ENCODE peak calls at places on chromosome 18, in nine cellular contexts. One of them, this sample, is unnamed.

GRCh38 chr18:50218432-50219197 is 23.7 kb upstream of the MYO5B start:
- DNase-seq in activated CD8-positive, alpha-beta memory T cell treated with anti-CD3 and anti-CD28 coated beads, Interleukin-2, amount 50 U/mL, for 4 hours: peak
- DNase-seq in mesothelial cell of epicardium: no peak
- DNase-seq in H1: no peak
- DNase-seq in NCI-H69: peak
- DNase-seq in activated CD4-positive, alpha-beta T cell treated with anti-CD3 and anti-CD28 coated beads, Interleukin-2, amount 50 U/mL, for 48 hours: peak
- DNase-seq in HuH-7: no peak
- DNase-seq in germinal center: peak
- DNase-seq in stimulated activated CD4-positive, alpha-beta T cell treated with anti-CD3 and anti-CD28 coated beads, Interleukin-1b, Interleukin-23, amount 100 ng/mL, for 1 hour: peak
- DNase-seq in this sample: no peak

GRCh38 chr18:24514439-24514838 is 54.0 kb downstream of the HRH4 start:
- DNase-seq in H1: peak
- DNase-seq in activated CD4-positive, alpha-beta T cell treated with anti-CD3 and anti-CD28 coated beads, Interleukin-2, amount 50 U/mL, for 48 hours: no peak
- DNase-seq in mesothelial cell of epicardium: no peak
- DNase-seq in activated CD8-positive, alpha-beta memory T cell treated with anti-CD3 and anti-CD28 coated beads, Interleukin-2, amount 50 U/mL, for 4 hours: no peak
- DNase-seq in NCI-H69: peak
- DNase-seq in stimulated activated CD4-positive, alpha-beta T cell treated with anti-CD3 and anti-CD28 coated beads, Interleukin-1b, Interleukin-23, amount 100 ng/mL, for 1 hour: no peak
- DNase-seq in HuH-7: peak
- DNase-seq in germinal center: peak
- DNase-seq in this sample: no peak

GRCh38 chr18:74596959-74597661 is 560 bp upstream of the ZNF407 start:
- DNase-seq in mesothelial cell of epicardium: peak
- DNase-seq in activated CD4-positive, alpha-beta T cell treated with anti-CD3 and anti-CD28 coated beads, Interleukin-2, amount 50 U/mL, for 48 hours: peak
- DNase-seq in germinal center: peak
- DNase-seq in HuH-7: peak
- DNase-seq in activated CD8-positive, alpha-beta memory T cell treated with anti-CD3 and anti-CD28 coated beads, Interleukin-2, amount 50 U/mL, for 4 hours: peak
- DNase-seq in H1: no peak
- DNase-seq in stimulated activated CD4-positive, alpha-beta T cell treated with anti-CD3 and anti-CD28 coated beads, Interleukin-1b, Interleukin-23, amount 100 ng/mL, for 1 hour: peak
- DNase-seq in NCI-H69: peak
- DNase-seq in this sample: peak

GRCh38 chr18:61292280-61292679 is 41.0 kb upstream of the CDH20 start:
- DNase-seq in NCI-H69: no peak
- DNase-seq in mesothelial cell of epicardium: no peak
- DNase-seq in activated CD4-positive, alpha-beta T cell treated with anti-CD3 and anti-CD28 coated beads, Interleukin-2, amount 50 U/mL, for 48 hours: no peak
- DNase-seq in activated CD8-positive, alpha-beta memory T cell treated with anti-CD3 and anti-CD28 coated beads, Interleukin-2, amount 50 U/mL, for 4 hours: no peak
- DNase-seq in HuH-7: no peak
- DNase-seq in H1: no peak
- DNase-seq in stimulated activated CD4-positive, alpha-beta T cell treated with anti-CD3 and anti-CD28 coated beads, Interleukin-1b, Interleukin-23, amount 100 ng/mL, for 1 hour: no peak
- DNase-seq in germinal center: no peak
- DNase-seq in this sample: no peak

GRCh38 chr18:49845629-49846252 is 32.4 kb upstream of the ACAA2 start:
- DNase-seq in NCI-H69: peak
- DNase-seq in activated CD4-positive, alpha-beta T cell treated with anti-CD3 and anti-CD28 coated beads, Interleukin-2, amount 50 U/mL, for 48 hours: no peak
- DNase-seq in activated CD8-positive, alpha-beta memory T cell treated with anti-CD3 and anti-CD28 coated beads, Interleukin-2, amount 50 U/mL, for 4 hours: no peak
- DNase-seq in HuH-7: no peak
- DNase-seq in H1: no peak
- DNase-seq in stimulated activated CD4-positive, alpha-beta T cell treated with anti-CD3 and anti-CD28 coated beads, Interleukin-1b, Interleukin-23, amount 100 ng/mL, for 1 hour: no peak
- DNase-seq in mesothelial cell of epicardium: no peak
- DNase-seq in germinal center: no peak
- DNase-seq in this sample: peak

GRCh38 chr18:54775686-54776085 is 52.6 kb upstream of the RAB27B start:
- DNase-seq in activated CD4-positive, alpha-beta T cell treated with anti-CD3 and anti-CD28 coated beads, Interleukin-2, amount 50 U/mL, for 48 hours: no peak
- DNase-seq in activated CD8-positive, alpha-beta memory T cell treated with anti-CD3 and anti-CD28 coated beads, Interleukin-2, amount 50 U/mL, for 4 hours: no peak
- DNase-seq in HuH-7: no peak
- DNase-seq in mesothelial cell of epicardium: no peak
- DNase-seq in germinal center: no peak
- DNase-seq in stimulated activated CD4-positive, alpha-beta T cell treated with anti-CD3 and anti-CD28 coated beads, Interleukin-1b, Interleukin-23, amount 100 ng/mL, for 1 hour: no peak
- DNase-seq in H1: no peak
- DNase-seq in NCI-H69: no peak
- DNase-seq in this sample: no peak

GRCh38 chr18:39840406-39840805 is 2114.6 kb upstream of the PIK3C3 start:
- DNase-seq in NCI-H69: peak
- DNase-seq in H1: no peak
- DNase-seq in HuH-7: no peak
- DNase-seq in stimulated activated CD4-positive, alpha-beta T cell treated with anti-CD3 and anti-CD28 coated beads, Interleukin-1b, Interleukin-23, amount 100 ng/mL, for 1 hour: no peak
- DNase-seq in activated CD8-positive, alpha-beta memory T cell treated with anti-CD3 and anti-CD28 coated beads, Interleukin-2, amount 50 U/mL, for 4 hours: no peak
- DNase-seq in activated CD4-positive, alpha-beta T cell treated with anti-CD3 and anti-CD28 coated beads, Interleukin-2, amount 50 U/mL, for 48 hours: no peak
- DNase-seq in mesothelial cell of epicardium: no peak
- DNase-seq in germinal center: no peak
- DNase-seq in this sample: no peak

GRCh38 chr18:13513481-13513880 is 212.9 kb downstream of the FAM210A start:
- DNase-seq in germinal center: no peak
- DNase-seq in stimulated activated CD4-positive, alpha-beta T cell treated with anti-CD3 and anti-CD28 coated beads, Interleukin-1b, Interleukin-23, amount 100 ng/mL, for 1 hour: no peak
- DNase-seq in mesothelial cell of epicardium: no peak
- DNase-seq in activated CD8-positive, alpha-beta memory T cell treated with anti-CD3 and anti-CD28 coated beads, Interleukin-2, amount 50 U/mL, for 4 hours: no peak
- DNase-seq in H1: no peak
- DNase-seq in NCI-H69: no peak
- DNase-seq in activated CD4-positive, alpha-beta T cell treated with anti-CD3 and anti-CD28 coated beads, Interleukin-2, amount 50 U/mL, for 48 hours: no peak
- DNase-seq in HuH-7: no peak
- DNase-seq in this sample: no peak

GRCh38 chr18:78295271-78295670 is 684.3 kb upstream of the SALL3 start:
- DNase-seq in activated CD4-positive, alpha-beta T cell treated with anti-CD3 and anti-CD28 coated beads, Interleukin-2, amount 50 U/mL, for 48 hours: no peak
- DNase-seq in stimulated activated CD4-positive, alpha-beta T cell treated with anti-CD3 and anti-CD28 coated beads, Interleukin-1b, Interleukin-23, amount 100 ng/mL, for 1 hour: no peak
- DNase-seq in activated CD8-positive, alpha-beta memory T cell treated with anti-CD3 and anti-CD28 coated beads, Interleukin-2, amount 50 U/mL, for 4 hours: no peak
- DNase-seq in germinal center: no peak
- DNase-seq in H1: no peak
- DNase-seq in NCI-H69: no peak
- DNase-seq in mesothelial cell of epicardium: no peak
- DNase-seq in HuH-7: no peak
- DNase-seq in this sample: no peak

GRCh38 chr18:26335139-26335933 is 109.1 kb downstream of the TAF4B start:
- DNase-seq in NCI-H69: no peak
- DNase-seq in H1: no peak
- DNase-seq in HuH-7: no peak
- DNase-seq in germinal center: no peak
- DNase-seq in mesothelial cell of epicardium: no peak
- DNase-seq in activated CD8-positive, alpha-beta memory T cell treated with anti-CD3 and anti-CD28 coated beads, Interleukin-2, amount 50 U/mL, for 4 hours: no peak
- DNase-seq in stimulated activated CD4-positive, alpha-beta T cell treated with anti-CD3 and anti-CD28 coated beads, Interleukin-1b, Interleukin-23, amount 100 ng/mL, for 1 hour: no peak
- DNase-seq in activated CD4-positive, alpha-beta T cell treated with anti-CD3 and anti-CD28 coated beads, Interleukin-2, amount 50 U/mL, for 48 hours: no peak
- DNase-seq in this sample: no peak

GRCh38 chr18:2979027-2979570 is 33.8 kb downstream of the LPIN2 start:
- DNase-seq in stimulated activated CD4-positive, alpha-beta T cell treated with anti-CD3 and anti-CD28 coated beads, Interleukin-1b, Interleukin-23, amount 100 ng/mL, for 1 hour: no peak
- DNase-seq in germinal center: no peak
- DNase-seq in NCI-H69: no peak
- DNase-seq in activated CD8-positive, alpha-beta memory T cell treated with anti-CD3 and anti-CD28 coated beads, Interleukin-2, amount 50 U/mL, for 4 hours: no peak
- DNase-seq in H1: no peak
- DNase-seq in activated CD4-positive, alpha-beta T cell treated with anti-CD3 and anti-CD28 coated beads, Interleukin-2, amount 50 U/mL, for 48 hours: no peak
- DNase-seq in mesothelial cell of epicardium: no peak
- DNase-seq in HuH-7: no peak
- DNase-seq in this sample: no peak

GRCh38 chr18:77099501-77100370 is 32.8 kb downstream of the MBP start:
- DNase-seq in HuH-7: no peak
- DNase-seq in germinal center: peak
- DNase-seq in NCI-H69: no peak
- DNase-seq in activated CD4-positive, alpha-beta T cell treated with anti-CD3 and anti-CD28 coated beads, Interleukin-2, amount 50 U/mL, for 48 hours: no peak
- DNase-seq in mesothelial cell of epicardium: no peak
- DNase-seq in H1: no peak
- DNase-seq in activated CD8-positive, alpha-beta memory T cell treated with anti-CD3 and anti-CD28 coated beads, Interleukin-2, amount 50 U/mL, for 4 hours: peak
- DNase-seq in stimulated activated CD4-positive, alpha-beta T cell treated with anti-CD3 and anti-CD28 coated beads, Interleukin-1b, Interleukin-23, amount 100 ng/mL, for 1 hour: no peak
- DNase-seq in this sample: no peak

GRCh38 chr18:74040459-74041332 is 106.9 kb downstream of the FBXO15 start:
- DNase-seq in H1: no peak
- DNase-seq in stimulated activated CD4-positive, alpha-beta T cell treated with anti-CD3 and anti-CD28 coated beads, Interleukin-1b, Interleukin-23, amount 100 ng/mL, for 1 hour: peak
- DNase-seq in germinal center: peak
- DNase-seq in mesothelial cell of epicardium: no peak
- DNase-seq in activated CD8-positive, alpha-beta memory T cell treated with anti-CD3 and anti-CD28 coated beads, Interleukin-2, amount 50 U/mL, for 4 hours: peak
- DNase-seq in activated CD4-positive, alpha-beta T cell treated with anti-CD3 and anti-CD28 coated beads, Interleukin-2, amount 50 U/mL, for 48 hours: peak
- DNase-seq in NCI-H69: peak
- DNase-seq in HuH-7: peak
- DNase-seq in this sample: peak

GRCh38 chr18:12993439-12993838 is 2.3 kb downstream of the CEP192 start:
- DNase-seq in H1: no peak
- DNase-seq in mesothelial cell of epicardium: no peak
- DNase-seq in germinal center: no peak
- DNase-seq in NCI-H69: no peak
- DNase-seq in stimulated activated CD4-positive, alpha-beta T cell treated with anti-CD3 and anti-CD28 coated beads, Interleukin-1b, Interleukin-23, amount 100 ng/mL, for 1 hour: no peak
- DNase-seq in activated CD4-positive, alpha-beta T cell treated with anti-CD3 and anti-CD28 coated beads, Interleukin-2, amount 50 U/mL, for 48 hours: no peak
- DNase-seq in HuH-7: no peak
- DNase-seq in activated CD8-positive, alpha-beta memory T cell treated with anti-CD3 and anti-CD28 coated beads, Interleukin-2, amount 50 U/mL, for 4 hours: no peak
- DNase-seq in this sample: no peak

GRCh38 chr18:70641156-70641775 is 352.4 kb downstream of the SOCS6 start:
- DNase-seq in activated CD4-positive, alpha-beta T cell treated with anti-CD3 and anti-CD28 coated beads, Interleukin-2, amount 50 U/mL, for 48 hours: no peak
- DNase-seq in NCI-H69: no peak
- DNase-seq in H1: no peak
- DNase-seq in mesothelial cell of epicardium: no peak
- DNase-seq in stimulated activated CD4-positive, alpha-beta T cell treated with anti-CD3 and anti-CD28 coated beads, Interleukin-1b, Interleukin-23, amount 100 ng/mL, for 1 hour: no peak
- DNase-seq in activated CD8-positive, alpha-beta memory T cell treated with anti-CD3 and anti-CD28 coated beads, Interleukin-2, amount 50 U/mL, for 4 hours: no peak
- DNase-seq in HuH-7: no peak
- DNase-seq in germinal center: no peak
- DNase-seq in this sample: no peak

GRCh38 chr18:66508937-66509336 is 95.0 kb downstream of the CDH19 start:
- DNase-seq in H1: no peak
- DNase-seq in stimulated activated CD4-positive, alpha-beta T cell treated with anti-CD3 and anti-CD28 coated beads, Interleukin-1b, Interleukin-23, amount 100 ng/mL, for 1 hour: no peak
- DNase-seq in mesothelial cell of epicardium: no peak
- DNase-seq in NCI-H69: no peak
- DNase-seq in germinal center: no peak
- DNase-seq in HuH-7: no peak
- DNase-seq in activated CD8-positive, alpha-beta memory T cell treated with anti-CD3 and anti-CD28 coated beads, Interleukin-2, amount 50 U/mL, for 4 hours: no peak
- DNase-seq in activated CD4-positive, alpha-beta T cell treated with anti-CD3 and anti-CD28 coated beads, Interleukin-2, amount 50 U/mL, for 48 hours: no peak
- DNase-seq in this sample: no peak

GRCh38 chr18:49875783-49876182 is 62.5 kb upstream of the ACAA2 start:
- DNase-seq in germinal center: no peak
- DNase-seq in NCI-H69: peak
- DNase-seq in H1: no peak
- DNase-seq in mesothelial cell of epicardium: no peak
- DNase-seq in HuH-7: no peak
- DNase-seq in activated CD8-positive, alpha-beta memory T cell treated with anti-CD3 and anti-CD28 coated beads, Interleukin-2, amount 50 U/mL, for 4 hours: no peak
- DNase-seq in activated CD4-positive, alpha-beta T cell treated with anti-CD3 and anti-CD28 coated beads, Interleukin-2, amount 50 U/mL, for 48 hours: no peak
- DNase-seq in stimulated activated CD4-positive, alpha-beta T cell treated with anti-CD3 and anti-CD28 coated beads, Interleukin-1b, Interleukin-23, amount 100 ng/mL, for 1 hour: no peak
- DNase-seq in this sample: no peak

GRCh38 chr18:41600693-41601391 is 354.2 kb upstream of the PIK3C3 start:
- DNase-seq in stimulated activated CD4-positive, alpha-beta T cell treated with anti-CD3 and anti-CD28 coated beads, Interleukin-1b, Interleukin-23, amount 100 ng/mL, for 1 hour: no peak
- DNase-seq in HuH-7: no peak
- DNase-seq in NCI-H69: no peak
- DNase-seq in germinal center: no peak
- DNase-seq in mesothelial cell of epicardium: no peak
- DNase-seq in activated CD4-positive, alpha-beta T cell treated with anti-CD3 and anti-CD28 coated beads, Interleukin-2, amount 50 U/mL, for 48 hours: no peak
- DNase-seq in activated CD8-positive, alpha-beta memory T cell treated with anti-CD3 and anti-CD28 coated beads, Interleukin-2, amount 50 U/mL, for 4 hours: no peak
- DNase-seq in H1: no peak
- DNase-seq in this sample: no peak

GRCh38 chr18:58533771-58534170 is 95.1 kb downstream of the ALPK2 start:
- DNase-seq in activated CD4-positive, alpha-beta T cell treated with anti-CD3 and anti-CD28 coated beads, Interleukin-2, amount 50 U/mL, for 48 hours: no peak
- DNase-seq in mesothelial cell of epicardium: no peak
- DNase-seq in stimulated activated CD4-positive, alpha-beta T cell treated with anti-CD3 and anti-CD28 coated beads, Interleukin-1b, Interleukin-23, amount 100 ng/mL, for 1 hour: no peak
- DNase-seq in activated CD8-positive, alpha-beta memory T cell treated with anti-CD3 and anti-CD28 coated beads, Interleukin-2, amount 50 U/mL, for 4 hours: no peak
- DNase-seq in HuH-7: no peak
- DNase-seq in H1: no peak
- DNase-seq in NCI-H69: no peak
- DNase-seq in germinal center: no peak
- DNase-seq in this sample: no peak